ENCODE peak calls at places on chromosomes 11 and 22, in eight cellular contexts. H, N, C, U, F, I, B and L are unnamed samples.

GRCh38 chr11:130527648-130528300 is 79.3 kb downstream of the ADAMTS15 start:
- DNase-seq in U (no peak), F (no peak), I (no peak), C (no peak), B (no peak), N (peak), H (peak), L (no peak)

GRCh38 chr11:27933992-27934829 is 173.7 kb downstream of the KIF18A start:
- DNase-seq in H (peak), I (no peak), U (no peak), B (no peak), C (no peak), F (no peak), N (peak), L (no peak)

GRCh38 chr11:14258177-14258935 is 100.6 kb downstream of the RRAS2 start:
- DNase-seq in C (no peak), N (peak), B (no peak), H (peak), U (no peak), F (no peak), I (no peak), L (no peak)

GRCh38 chr22:17272511-17272991 is 53.3 kb upstream of the ADA2 start:
- DNase-seq in F (peak), N (no peak), I (no peak), C (no peak), H (no peak), U (no peak), B (no peak), L (no peak)

GRCh38 chr11:72333657-72334056 is 89.7 kb upstream of the PHOX2A start:
- DNase-seq in U (no peak), N (no peak), H (peak), F (no peak), I (no peak), B (no peak), C (no peak), L (no peak)

GRCh38 chr11:32939046-32939445 is 46.4 kb downstream of the QSER1 start:
- DNase-seq in H (no peak), F (no peak), C (no peak), B (no peak), N (no peak), I (no peak), U (no peak), L (no peak)

GRCh38 chr22:45212306-45212709 is 28.4 kb downstream of the KIAA0930 start:
- DNase-seq in F (peak), B (peak), H (peak), U (peak), C (peak), N (peak), I (peak), L (no peak)

GRCh38 chr11:46918778-46919513 is 596 bp upstream of the LRP4 start:
- DNase-seq in N (no peak), C (no peak), H (no peak), F (no peak), U (no peak), I (no peak), B (no peak), L (no peak)

GRCh38 chr11:5655474-5655873 is 29.4 kb downstream of the TRIM5 start:
- DNase-seq in N (no peak), I (no peak), H (no peak), U (no peak), B (no peak), C (no peak), F (no peak), L (no peak)

GRCh38 chr11:46252373-46252914 is 25.0 kb upstream of the CREB3L1 start:
- DNase-seq in U (no peak), H (no peak), I (no peak), B (no peak), C (no peak), F (no peak), N (no peak), L (no peak)

GRCh38 chr11:40403321-40403720 is 1056.1 kb downstream of the LRRC4C start:
- DNase-seq in F (no peak), N (no peak), H (peak), U (no peak), C (no peak), B (no peak), I (no peak), L (no peak)

GRCh38 chr22:44697423-44698179 is 4.4 kb upstream of the PRR5 start:
- DNase-seq in I (peak), F (peak), N (peak), U (peak), H (peak), C (peak), B (peak), L (peak)

GRCh38 chr22:46763051-46763705 is 728 bp downstream of the TBC1D22A start:
- DNase-seq in B (no peak), I (no peak), C (peak), H (no peak), F (peak), N (no peak), U (no peak), L (no peak)

GRCh38 chr22:24580276-24580675 is 12.6 kb downstream of the LRRC75B start:
- DNase-seq in F (no peak), N (peak), B (no peak), I (no peak), H (peak), C (no peak), U (no peak), L (no peak)
- TF ChIP-seq CTCF in F (no peak), N (no peak), B (no peak), I (no peak), H (no peak), C (no peak), U (no peak), L (no peak)

GRCh38 chr11:123247498-123247799 is 52.4 kb upstream of the CLMP start:
- DNase-seq in H (no peak), C (no peak), B (no peak), U (no peak), N (no peak), F (no peak), I (no peak), L (no peak)
- TF ChIP-seq CTCF in H (no peak), C (no peak), B (no peak), U (no peak), N (no peak), F (no peak), I (no peak), L (no peak)

DNA sequence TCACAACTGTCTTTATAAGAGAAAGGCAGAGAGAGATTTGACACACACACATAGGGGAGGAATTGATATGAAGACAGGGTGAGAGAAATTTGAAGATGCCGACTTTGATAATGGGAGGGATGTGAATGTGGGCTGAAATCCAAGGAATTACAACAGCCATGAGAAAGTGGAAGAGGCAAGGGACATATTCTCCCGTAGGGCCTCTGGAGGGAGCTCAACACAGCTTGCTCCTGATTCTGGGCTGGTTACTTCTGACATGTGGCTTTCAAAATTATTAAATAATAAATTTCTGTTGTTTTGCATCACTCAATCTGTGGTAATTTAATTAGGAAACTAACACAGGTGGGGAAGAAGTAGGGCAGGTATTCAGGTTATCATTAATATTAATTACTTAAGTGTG is 282.9 kb downstream of the LUZP2 start:
- DNase-seq in U (no peak), H (no peak), N (no peak), B (no peak), F (no peak), I (no peak), C (peak), L (no peak)
- TF ChIP-seq CTCF in U (no peak), H (peak), N (no peak), B (no peak), F (no peak), I (no peak), C (no peak), L (no peak)

DNA sequence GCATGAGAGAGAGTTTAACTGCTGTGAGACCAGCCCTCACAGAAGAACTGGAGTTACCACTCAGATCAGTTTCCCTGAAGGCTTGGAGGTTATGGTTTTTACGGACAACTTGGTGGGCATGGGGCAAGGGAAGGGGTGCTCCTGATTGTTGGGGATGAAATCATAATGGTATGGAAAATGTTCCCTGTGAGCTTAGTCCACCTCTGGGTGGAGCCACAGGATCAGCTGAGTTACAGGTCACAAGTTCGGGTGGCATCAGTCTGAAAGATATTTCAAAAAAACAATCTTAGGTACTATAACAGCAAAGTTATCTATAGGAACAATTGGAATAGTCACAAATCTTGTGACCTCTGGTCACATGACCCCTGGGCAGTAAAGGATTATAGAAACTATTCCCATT is 162.9 kb downstream of the DLG2 start:
- DNase-seq in B (no peak), F (no peak), H (no peak), U (no peak), C (no peak), N (no peak), I (no peak), L (no peak)
- TF ChIP-seq CTCF in B (no peak), F (no peak), H (no peak), U (no peak), C (no peak), N (no peak), I (no peak), L (no peak)

GRCh38 chr11:20874358-20874757 is 205.0 kb downstream of the NELL1 start:
- DNase-seq in C (no peak), I (no peak), H (no peak), U (no peak), F (no peak), B (no peak), N (no peak), L (no peak)
- TF ChIP-seq CTCF in C (no peak), I (no peak), H (no peak), U (no peak), F (no peak), B (no peak), N (no peak), L (no peak)

DNA sequence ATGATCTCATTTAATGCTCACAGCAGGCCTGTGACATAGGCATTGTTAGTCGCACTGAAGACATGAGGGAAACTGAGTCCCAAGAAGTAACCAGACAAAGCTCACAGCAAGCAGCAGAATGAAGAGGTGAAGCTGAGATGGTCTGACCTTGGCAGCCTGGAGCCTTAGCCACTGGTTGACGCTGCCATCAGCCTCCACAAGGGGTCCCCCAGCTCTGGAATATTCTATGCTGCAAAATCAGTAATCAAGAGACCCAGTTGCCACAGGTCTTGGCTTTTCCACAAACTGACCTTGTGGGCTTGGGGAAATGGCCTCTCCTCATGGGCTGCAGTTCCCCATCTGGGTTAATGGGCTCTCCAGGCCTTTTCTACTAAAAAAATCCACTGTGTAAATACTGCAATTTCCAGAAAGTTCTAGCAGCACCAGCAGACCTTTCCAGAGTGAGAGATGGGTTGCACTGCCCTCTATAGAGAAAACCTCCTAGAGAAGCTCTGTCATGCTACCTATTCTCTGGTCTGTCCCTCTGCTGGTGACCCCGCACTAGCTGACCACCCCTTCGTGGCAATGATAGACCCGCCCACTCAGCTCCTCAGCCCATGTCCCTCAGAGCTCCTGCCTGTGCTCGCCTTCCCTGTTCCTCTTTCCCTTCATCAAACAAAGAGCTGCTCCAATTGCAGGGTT is 22.6 kb upstream of the ISX start:
- DNase-seq in C (peak), I (no peak), N (no peak), B (no peak), F (no peak), U (no peak), H (no peak), L (no peak)
- TF ChIP-seq CTCF in C (no peak), I (no peak), N (peak), B (no peak), F (no peak), U (no peak), H (no peak), L (no peak)

GRCh38 chr11:44475114-44475686 is 90.3 kb upstream of the CD82 start:
- DNase-seq in N (no peak), U (no peak), B (no peak), I (no peak), F (no peak), H (no peak), C (no peak), L (no peak)
- TF ChIP-seq CTCF in N (no peak), U (no peak), B (no peak), I (no peak), F (no peak), H (no peak), C (no peak), L (no peak)

DNA sequence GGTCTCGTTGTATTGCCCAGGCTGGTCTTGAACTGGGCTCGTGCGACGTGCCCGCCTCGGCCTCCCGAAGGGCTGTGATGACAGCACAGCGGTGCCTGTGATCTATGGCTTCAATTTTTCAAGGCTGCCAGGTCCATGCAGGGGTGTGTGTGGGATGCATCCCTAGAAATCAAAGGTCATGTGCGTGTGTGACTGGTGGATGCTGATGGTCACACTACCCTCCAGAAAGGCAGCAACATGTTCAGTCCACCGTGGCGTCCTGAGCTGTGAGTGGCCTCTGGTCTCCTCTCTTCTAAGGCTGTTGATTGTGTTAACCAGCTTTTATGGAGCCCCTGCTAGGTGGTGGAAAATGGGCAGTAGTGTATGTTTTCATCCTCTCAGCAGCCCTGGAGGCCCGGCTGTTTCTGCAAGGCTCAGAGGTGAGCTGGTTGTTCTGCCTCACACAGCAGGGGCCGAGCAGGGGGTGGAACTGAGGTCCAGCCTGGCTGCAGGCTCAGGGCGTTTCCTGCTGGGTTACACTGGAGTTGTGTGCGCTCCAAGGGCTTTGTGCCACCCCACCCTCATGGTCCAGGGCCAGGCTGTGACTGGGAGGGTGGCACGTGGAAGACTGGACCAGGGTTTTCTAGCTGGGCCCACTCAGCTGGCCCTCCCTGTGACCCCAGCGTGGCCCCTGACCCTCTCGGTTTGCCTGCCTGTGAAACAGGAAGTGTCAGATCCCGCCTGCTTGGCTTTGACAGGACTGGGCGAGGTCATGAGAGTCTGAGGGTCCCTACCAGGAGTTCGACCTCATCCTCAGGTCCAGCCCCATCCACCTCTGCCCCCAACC is 7.7 kb downstream of the BIK start:
- DNase-seq in H (no peak), U (no peak), I (no peak), C (no peak), N (no peak), B (no peak), F (no peak), L (no peak)
- TF ChIP-seq CTCF in H (no peak), U (no peak), I (no peak), C (no peak), N (no peak), B (no peak), F (no peak), L (no peak)

GRCh38 chr11:92340839-92341238 is 116.2 kb downstream of the FAT3 start:
- DNase-seq in C (peak), F (no peak), N (peak), I (no peak), B (no peak), H (no peak), U (no peak), L (no peak)
- TF ChIP-seq CTCF in C (no peak), F (no peak), N (peak), I (no peak), B (peak), H (peak), U (peak), L (no peak)